ENCODE peak calls at places on chromosomes 12 and 14, in four cellular contexts. H, A, N and R are unnamed samples.

GRCh38 chr12:122981036-122981471 is 573 bp downstream of the ARL6IP4 start:
- DNase-seq in H (peak; percentile 11), A (no peak), N (no peak), R (no peak)

GRCh38 chr14:76929927-76930326 is 98.6 kb downstream of the IRF2BPL start:
- DNase-seq in H (no peak), A (peak; percentile 88), N (no peak), R (no peak)

GRCh38 chr12:101777476-101777875 is 38.2 kb upstream of the SYCP3 start:
- DNase-seq in H (no peak), A (no peak), N (no peak), R (no peak)

GRCh38 chr14:91506226-91506625 is 3.9 kb downstream of the PPP4R3A start:
- DNase-seq in H (no peak), A (no peak), N (no peak), R (no peak)

GRCh38 chr12:49979061-49979586 is 6.4 kb downstream of the AQP6 start:
- DNase-seq in H (no peak), A (no peak), N (no peak), R (no peak)

GRCh38 chr14:88552859-88553258 is 1.9 kb downstream of the PTPN21 start:
- DNase-seq in H (no peak), A (no peak), N (no peak), R (no peak)

GRCh38 chr14:88856786-88857366 is 32.4 kb downstream of the TTC8 start:
- DNase-seq in H (no peak), A (no peak), N (no peak), R (no peak)

GRCh38 chr14:32013083-32013482 is 64.0 kb upstream of the ARHGAP5 start:
- DNase-seq in H (no peak), A (no peak), N (no peak), R (no peak)

GRCh38 chr12:51388066-51388799 is 3.0 kb downstream of the GALNT6 start:
- DNase-seq in H (peak; percentile 65), A (peak; percentile 31), N (no peak), R (no peak)

DNA sequence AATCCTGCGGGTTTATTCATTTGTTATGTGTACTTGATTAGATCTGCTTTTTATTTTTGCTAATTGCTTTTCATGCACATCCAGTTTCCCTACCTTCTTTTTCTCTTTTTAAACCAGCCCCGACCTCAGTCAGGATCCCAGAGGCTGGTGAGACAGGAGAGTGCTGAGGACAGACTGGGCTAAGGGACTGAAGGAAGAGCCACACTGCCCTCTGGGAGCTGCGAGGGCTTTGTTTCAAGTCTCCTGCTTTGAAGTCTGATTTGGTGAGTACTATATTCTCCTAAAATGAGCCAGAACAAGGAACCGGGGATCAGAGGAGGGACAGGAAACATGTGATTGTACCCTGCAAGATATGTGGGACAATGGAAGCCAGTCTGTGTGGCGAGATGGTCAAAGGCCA is 23.9 kb downstream of the PRICKLE1 start:
- DNase-seq in H (no peak), A (no peak), N (no peak), R (no peak)
- TF ChIP-seq CTCF in H (no peak), A (no peak), N (no peak), R (no peak)

GRCh38 chr14:71931492-71932228 is 569 bp upstream of the RGS6 start:
- DNase-seq in H (no peak), A (no peak), N (no peak), R (no peak)

GRCh38 chr14:71933026-71933587 is 878 bp downstream of the RGS6 start:
- DNase-seq in H (no peak), A (no peak), N (no peak), R (no peak)

DNA sequence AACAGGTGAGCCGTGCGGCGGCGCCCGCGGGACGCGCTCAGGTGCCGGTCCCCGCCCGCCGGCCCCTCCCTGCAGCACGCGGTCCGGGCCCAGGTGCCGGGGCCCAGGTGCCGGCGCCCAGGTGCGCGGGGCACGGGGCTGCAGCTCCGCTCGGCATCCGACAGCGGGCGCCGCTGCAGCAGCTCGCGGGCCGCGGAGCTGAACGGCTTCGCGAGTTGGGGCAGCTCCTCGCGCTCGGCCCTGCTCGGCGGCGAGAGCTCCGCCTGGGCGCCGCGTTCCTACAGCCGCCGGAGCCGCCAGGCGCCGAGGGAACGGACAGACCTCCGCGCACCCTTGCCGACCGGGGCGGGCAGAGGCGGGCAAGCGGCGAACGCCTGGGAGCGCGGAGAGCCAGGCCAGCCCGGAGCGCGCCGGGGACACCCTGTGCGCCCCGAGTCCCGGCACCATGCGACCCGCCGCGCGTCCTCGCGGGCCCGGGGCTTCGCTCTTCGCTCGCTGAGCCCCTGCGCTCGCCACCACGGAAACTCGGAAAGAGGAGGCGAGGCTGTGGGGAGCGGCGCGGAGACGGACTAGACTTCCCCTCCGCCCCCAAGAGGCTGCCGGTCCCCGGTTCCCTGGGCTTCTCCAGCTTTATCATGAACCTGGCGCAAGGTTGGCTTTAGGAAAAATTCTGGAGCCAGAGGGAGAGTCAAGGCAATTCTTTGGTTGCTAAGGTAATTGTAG is at the start of gene RGS6:
- DNase-seq in H (peak; percentile 6), A (no peak), N (no peak), R (peak; percentile 17)
- TF ChIP-seq CTCF in H (no peak), A (no peak), N (peak; percentile 43), R (no peak)

GRCh38 chr14:62654641-62655040 is 390.6 kb downstream of the KCNH5 start:
- DNase-seq in H (peak; percentile 54), A (no peak), N (no peak), R (no peak)
- TF ChIP-seq CTCF in H (peak; percentile 16), A (no peak), N (no peak), R (no peak)

GRCh38 chr12:57641699-57642442 is 8.9 kb upstream of the B4GALNT1 start:
- DNase-seq in H (no peak), A (no peak), N (no peak), R (no peak)

GRCh38 chr12:57640156-57641042 is 7.4 kb upstream of the B4GALNT1 start:
- DNase-seq in H (no peak), A (no peak), N (no peak), R (no peak)

GRCh38 chr12:57632898-57633825 is at the start of gene B4GALNT1:
- DNase-seq in H (peak; percentile 53), A (peak; percentile 49), N (peak; percentile 70), R (peak; percentile 75)

GRCh38 chr12:57638096-57638495 is 5.1 kb upstream of the B4GALNT1 start:
- DNase-seq in H (no peak), A (no peak), N (no peak), R (no peak)

GRCh38 chr12:57637364-57637763 is 4.4 kb upstream of the B4GALNT1 start:
- DNase-seq in H (no peak), A (no peak), N (no peak), R (no peak)
- TF ChIP-seq CTCF in H (no peak), A (no peak), N (no peak), R (no peak)

GRCh38 chr14:105489607-105490317 is 1.3 kb upstream of the TEDC1 start:
- DNase-seq in H (peak; percentile 88), A (peak; percentile 86), N (peak; percentile 85), R (peak; percentile 77)
- TF ChIP-seq CTCF in H (peak; percentile 69), A (peak; percentile 66), N (peak; percentile 63), R (no peak)

GRCh38 chr12:2384029-2384386 is 331.2 kb downstream of the CACNA1C start:
- DNase-seq in H (no peak), A (no peak), N (no peak), R (no peak)

GRCh38 chr12:2383276-2384028 is 330.7 kb downstream of the CACNA1C start:
- DNase-seq in H (no peak), A (no peak), N (no peak), R (no peak)

GRCh38 chr12:2386566-2386965 is 333.8 kb downstream of the CACNA1C start:
- DNase-seq in H (no peak), A (no peak), N (no peak), R (no peak)

GRCh38 chr12:2385529-2385928 is 332.7 kb downstream of the CACNA1C start:
- DNase-seq in H (no peak), A (no peak), N (no peak), R (no peak)

DNA sequence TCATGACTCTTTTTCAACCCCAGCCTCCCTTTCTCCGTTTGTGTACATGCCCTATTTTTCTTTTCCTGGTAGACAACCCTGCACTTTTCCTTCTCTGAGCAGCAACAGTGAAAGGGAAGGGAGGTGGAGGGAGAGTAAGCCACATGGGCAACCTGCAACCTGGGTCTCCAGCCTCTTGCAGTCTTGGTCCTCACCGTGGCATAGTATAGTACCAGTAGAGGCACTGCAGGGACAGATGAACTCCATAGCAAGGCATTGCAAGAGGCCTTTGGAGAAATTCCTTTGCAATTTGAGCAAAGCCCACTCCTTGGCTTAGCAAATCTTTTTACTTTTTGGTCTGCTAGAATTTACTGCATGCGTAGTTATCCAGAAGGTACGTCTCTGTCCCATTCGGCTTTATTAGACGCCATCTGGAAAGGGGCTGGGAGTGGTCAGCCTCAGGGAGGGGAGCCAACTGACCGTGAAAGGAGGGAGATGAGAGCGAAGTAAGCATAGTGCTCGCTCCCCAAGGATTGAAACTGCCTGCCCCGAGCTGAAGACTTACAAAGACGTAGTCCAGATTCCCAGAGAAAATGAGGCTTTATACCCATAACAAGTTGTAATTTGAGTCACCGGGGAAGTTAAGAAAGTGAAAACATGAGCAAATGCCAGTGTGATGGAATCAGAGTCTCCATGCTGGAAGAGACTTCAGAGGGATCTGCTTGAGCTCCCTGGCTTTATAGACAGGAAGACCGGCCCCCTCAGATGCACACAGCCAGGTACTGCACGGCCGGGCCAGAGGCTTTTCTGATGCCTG is 331.9 kb downstream of the CACNA1C start:
- DNase-seq in H (peak; percentile 40), A (no peak), N (no peak), R (no peak)
- TF ChIP-seq CTCF in H (no peak), A (no peak), N (no peak), R (no peak)

DNA sequence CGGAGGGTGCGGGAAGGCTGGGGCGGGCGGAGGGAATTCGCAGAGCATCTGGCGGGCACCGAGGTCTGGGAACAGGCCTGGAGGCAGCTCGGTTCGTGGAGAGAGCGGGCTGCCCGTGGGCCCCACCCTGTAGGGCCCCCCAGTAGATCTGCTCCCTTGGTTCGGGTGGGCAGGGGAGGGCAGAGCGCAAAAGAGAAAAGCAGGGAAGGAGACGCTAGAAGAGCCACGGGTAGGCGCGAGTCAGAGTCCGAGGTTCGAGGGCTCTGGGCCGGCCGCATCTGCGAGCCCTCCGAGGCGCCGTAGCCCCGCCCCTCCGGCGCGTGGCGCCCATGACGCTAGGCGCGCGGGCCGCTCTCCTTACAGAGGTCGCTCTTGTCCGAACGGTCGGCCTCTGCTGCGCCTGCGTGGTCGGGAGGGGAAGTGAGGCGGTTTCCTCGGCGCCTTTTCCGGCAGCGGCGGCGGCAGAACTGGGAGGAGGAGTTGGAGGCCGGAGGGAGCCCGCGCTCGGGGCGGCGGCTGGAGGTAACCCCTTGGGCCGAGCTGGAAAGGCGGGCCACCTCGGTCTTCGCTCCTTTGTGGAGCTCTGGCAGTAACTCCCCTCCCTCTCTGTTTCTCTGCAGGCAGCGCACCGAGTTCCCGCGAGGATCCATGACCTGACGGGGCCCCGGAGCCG is at the start of gene ARF6:
- DNase-seq in H (peak; percentile 98), A (peak; percentile 98), N (peak; percentile 99), R (peak; percentile 98)
- TF ChIP-seq CTCF in H (no peak), A (no peak), N (peak; percentile 36), R (no peak)

DNA sequence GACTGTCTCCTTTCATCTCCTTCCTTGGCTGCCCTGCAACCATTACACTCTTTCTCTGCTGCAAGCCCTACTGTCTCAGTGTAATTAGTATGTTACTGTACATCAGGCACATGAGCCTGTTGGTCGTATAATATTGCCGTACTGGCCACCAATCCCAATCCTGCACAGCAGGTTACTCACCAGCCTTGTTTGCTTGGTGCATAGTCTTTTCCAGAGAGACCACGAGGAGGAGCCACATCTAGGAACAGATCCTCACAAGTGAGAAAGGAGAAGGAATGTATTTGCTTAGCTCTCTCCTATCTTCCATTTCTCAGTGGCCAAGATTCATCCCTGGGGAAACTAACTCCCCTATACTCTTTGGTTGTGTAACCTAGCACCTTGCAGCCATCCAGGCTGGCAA is 33.0 kb upstream of the BICDL1 start:
- DNase-seq in H (no peak), A (no peak), N (no peak), R (no peak)
- TF ChIP-seq CTCF in H (no peak), A (no peak), N (no peak), R (no peak)